ENCODE peak calls at places on chromosomes 5 and 9, in nine cellular contexts. J, L, M, F, H, C, U, Y and Z are unnamed samples.
A peak's percentile ranks its signal among the peaks of the same experiment; 100 is the strongest.

GRCh38 chr5:19767987-19768386 is 220.0 kb downstream of the CDH18 start:
- DNase-seq in L (no peak), Y (no peak), J (no peak), C (no peak), H (no peak), M (no peak), F (no peak), U (no peak), Z (no peak)

GRCh38 chr5:135979510-135979909 is 24.7 kb upstream of the LECT2 start:
- DNase-seq in M (no peak), H (no peak), U (no peak), F (no peak), L (no peak), C (no peak), Y (no peak), J (no peak), Z (no peak)

GRCh38 chr5:54996476-54996875 is 11.1 kb upstream of the ESM1 start:
- DNase-seq in M (no peak), L (no peak), Y (no peak), J (no peak), U (no peak), C (no peak), H (no peak), F (no peak), Z (no peak)

GRCh38 chr5:133427121-133427777 is 185.1 kb downstream of the FSTL4 start:
- DNase-seq in M (no peak), L (no peak), U (no peak), Y (no peak), J (no peak), H (no peak), C (no peak), F (no peak), Z (no peak)

GRCh38 chr9:128420060-128420650 is 502 bp upstream of the CERCAM start:
- DNase-seq in H (peak; percentile 61), M (peak; percentile 39), Y (peak; percentile 94), C (peak; percentile 84), F (peak; percentile 89), J (peak; percentile 93), U (peak; percentile 76), L (peak; percentile 57), Z (no peak)

GRCh38 chr9:120944434-120945125 is 18.0 kb upstream of the TRAF1 start:
- DNase-seq in F (no peak), M (no peak), U (no peak), J (no peak), Y (no peak), C (no peak), H (no peak), L (no peak), Z (no peak)

GRCh38 chr5:57529864-57530263 is 47.3 kb upstream of the ACTBL2 start:
- DNase-seq in U (no peak), H (no peak), J (no peak), Y (no peak), L (no peak), M (no peak), F (no peak), C (no peak), Z (no peak)

GRCh38 chr5:101664071-101664791 is 631.9 kb downstream of the SLCO4C1 start:
- DNase-seq in H (no peak), J (no peak), U (no peak), F (no peak), C (no peak), L (no peak), Y (no peak), M (no peak), Z (no peak)

GRCh38 chr5:153895266-153895665 is 143.4 kb downstream of the FAM114A2 start:
- DNase-seq in H (no peak), U (no peak), J (no peak), C (no peak), Y (no peak), F (no peak), M (no peak), L (no peak), Z (no peak)

GRCh38 chr9:126925876-126926275 is 11.3 kb downstream of the RALGPS1 start:
- DNase-seq in C (no peak), U (no peak), F (no peak), L (no peak), Y (no peak), H (no peak), M (no peak), J (no peak), Z (no peak)

GRCh38 chr9:93576296-93577044 is at the start of gene PHF2:
- DNase-seq in F (peak; percentile 59), Y (peak; percentile 53), J (peak; percentile 87), H (no peak), L (no peak), C (peak; percentile 48), M (no peak), U (no peak), Z (no peak)

GRCh38 chr5:5063533-5063953 is 76.6 kb upstream of the ADAMTS16 start:
- DNase-seq in F (no peak), U (no peak), Y (no peak), C (no peak), M (peak; percentile 83), J (peak; percentile 20), L (no peak), H (no peak), Z (no peak)

GRCh38 chr5:174523311-174524159 is 200.8 kb upstream of the MSX2 start:
- DNase-seq in H (no peak), F (no peak), J (no peak), L (no peak), C (no peak), U (no peak), Y (no peak), M (no peak), Z (no peak)